ENCODE peak calls at places on chromosomes 4 and X, in seven cellular contexts. G is stomach, I is colonic mucosa, B is AG04450, Y is A549, Q is thoracic aorta, D is pancreas. J is an unnamed sample.

GRCh38 chr4:2076908-2077534 is 17.9 kb downstream of the NAT8L start:
- DNase-seq in G (no peak), Y (no peak), I (no peak), D (no peak), Q (no peak), B (no peak), J (no peak)

GRCh38 chr4:71300964-71301363 is 37.9 kb upstream of the SLC4A4 start:
- DNase-seq in B (no peak), D (peak), G (no peak), Q (no peak), Y (no peak), I (peak), J (no peak)

GRCh38 chr4:137755033-137755471 is 222.8 kb upstream of the PCDH18 start:
- DNase-seq in D (no peak), I (no peak), Q (no peak), B (peak), Y (peak), G (no peak), J (no peak)

GRCh38 chrX:129097668-129098067 is 425.6 kb downstream of the SMARCA1 start:
- DNase-seq in D (no peak), G (no peak), Y (no peak), I (no peak), Q (no peak), B (no peak), J (no peak)

GRCh38 chr4:88722828-88723227 is 25.2 kb upstream of the NAP1L5 start:
- DNase-seq in I (no peak), D (no peak), Y (no peak), Q (no peak), G (no peak), B (no peak), J (no peak)

GRCh38 chrX:24333371-24333770 is 19.5 kb upstream of the SUPT20HL2 start:
- DNase-seq in Q (no peak), I (no peak), Y (no peak), D (no peak), G (no peak), B (no peak), J (no peak)

GRCh38 chr4:186724048-186724860 is 598 bp upstream of the FAT1 start:
- DNase-seq in G (peak), Q (no peak), I (peak), Y (peak), B (no peak), D (peak), J (no peak)

GRCh38 chrX:41381685-41382084 is 47.7 kb downstream of the DDX3X start:
- DNase-seq in B (peak), G (peak), Y (peak), D (no peak), I (peak), Q (no peak), J (no peak)

GRCh38 chr4:48131736-48132135 is 2.3 kb downstream of the TXK start:
- DNase-seq in G (no peak), Y (no peak), I (no peak), D (no peak), Q (no peak), B (no peak), J (no peak)

GRCh38 chr4:127352220-127352619 is 280.5 kb upstream of the INTU start:
- DNase-seq in B (no peak), Y (no peak), D (no peak), I (no peak), Q (no peak), G (no peak), J (no peak)

GRCh38 chr4:100842856-100843255 is 325.0 kb upstream of the EMCN start:
- DNase-seq in Q (no peak), Y (no peak), G (no peak), D (no peak), B (no peak), I (no peak), J (no peak)

GRCh38 chr4:41361831-41362646 is 105.3 kb downstream of the UCHL1 start:
- DNase-seq in I (no peak), Q (no peak), Y (peak), G (no peak), D (no peak), B (no peak), J (no peak)

GRCh38 chrX:84729408-84729807 is 227.2 kb upstream of the HDX start:
- DNase-seq in D (no peak), I (no peak), G (no peak), Y (no peak), Q (no peak), B (no peak), J (no peak)

GRCh38 chr4:107037188-107037587 is 1.1 kb upstream of the DKK2 start:
- DNase-seq in G (no peak), Y (no peak), Q (no peak), I (peak), B (no peak), D (peak), J (peak)

GRCh38 chrX:116246261-116246660 is 75.7 kb downstream of the AGTR2 start:
- DNase-seq in I (no peak), Q (no peak), D (no peak), B (no peak), Y (no peak), G (no peak), J (no peak)

GRCh38 chr4:189062047-189062820 is 878.4 kb upstream of the FRG1 start:
- DNase-seq in B (no peak), D (no peak), Q (no peak), I (no peak), G (no peak), Y (no peak), J (no peak)

GRCh38 chrX:111387470-111387869 is 24.5 kb downstream of the DCX start:
- DNase-seq in G (no peak), D (no peak), Q (no peak), Y (no peak), I (no peak), B (no peak), J (no peak)

GRCh38 chrX:78796916-78797315 is 49.4 kb downstream of the LPAR4 start:
- DNase-seq in G (no peak), B (no peak), D (no peak), I (no peak), Q (no peak), Y (no peak), J (no peak)

GRCh38 chrX:116863029-116863428 is 400.3 kb upstream of the CT83 start:
- DNase-seq in Y (no peak), I (no peak), G (no peak), B (no peak), D (no peak), Q (no peak), J (no peak)

GRCh38 chr4:23022032-23022431 is 329.3 kb downstream of the GBA3 start:
- DNase-seq in Y (peak), G (no peak), I (no peak), D (no peak), B (no peak), Q (no peak), J (no peak)

GRCh38 chr4:105060628-105061027 is 86.0 kb upstream of the TET2 start:
- DNase-seq in Y (no peak), B (no peak), D (no peak), Q (no peak), I (no peak), G (no peak), J (no peak)

GRCh38 chr4:139795476-139795875 is 129.9 kb downstream of the MGST2 start:
- DNase-seq in Q (no peak), D (no peak), B (no peak), G (no peak), I (no peak), Y (no peak), J (no peak)

GRCh38 chr4:188934320-188934975 is 795.2 kb downstream of the TRIML1 start:
- DNase-seq in D (no peak), I (no peak), B (peak), G (no peak), Q (no peak), Y (peak), J (no peak)

GRCh38 chr4:28443786-28444412 is 1583.3 kb downstream of the STIM2 start:
- DNase-seq in G (no peak), B (no peak), I (no peak), D (peak), Q (no peak), Y (no peak), J (no peak)

GRCh38 chrX:106752101-106752678 is 25.7 kb downstream of the RNF128 start:
- DNase-seq in Q (no peak), D (no peak), I (no peak), B (no peak), Y (peak), G (no peak), J (no peak)

GRCh38 chrX:134520860-134521390 is 61.0 kb downstream of the HPRT1 start:
- DNase-seq in B (no peak), Q (no peak), Y (peak), D (no peak), I (peak), G (no peak), J (no peak)

GRCh38 chrX:130086414-130087207 is 23.7 kb downstream of the ELF4 start:
- DNase-seq in D (no peak), B (no peak), I (no peak), G (no peak), Q (no peak), Y (no peak), J (no peak)

GRCh38 chrX:46203115-46203514 is 342.1 kb downstream of the ZNF674 start:
- DNase-seq in Q (no peak), I (no peak), G (no peak), B (no peak), Y (no peak), D (no peak), J (no peak)

GRCh38 chr4:123284166-123284565 is 112.4 kb upstream of the SPRY1 start:
- DNase-seq in Y (no peak), D (no peak), G (no peak), I (no peak), B (no peak), Q (no peak), J (no peak)

GRCh38 chr4:142379277-142380051 is 466.6 kb downstream of the INPP4B start:
- DNase-seq in I (no peak), B (peak), Y (peak), G (no peak), D (no peak), Q (no peak), J (no peak)

GRCh38 chr4:91826186-91826585 is 477.6 kb upstream of the GRID2 start:
- DNase-seq in B (no peak), I (no peak), Y (no peak), G (no peak), D (no peak), Q (no peak), J (no peak)

GRCh38 chr4:133084421-133084820 is 64.7 kb upstream of the PCDH10 start:
- DNase-seq in Y (no peak), Q (no peak), I (no peak), B (no peak), G (no peak), D (no peak), J (no peak)

GRCh38 chr4:165115301-165115700 is 2.6 kb upstream of the TMEM192 start:
- DNase-seq in Q (no peak), G (no peak), B (no peak), Y (no peak), I (no peak), D (no peak), J (no peak)

GRCh38 chr4:16418814-16419213 is 192.5 kb upstream of the TAPT1 start:
- DNase-seq in Y (peak), B (no peak), D (no peak), I (no peak), Q (no peak), G (no peak), J (no peak)

GRCh38 chr4:129167640-129168260 is 71.8 kb downstream of the C4orf33 start:
- DNase-seq in D (peak), B (no peak), Y (no peak), Q (no peak), I (no peak), G (no peak), J (no peak)

GRCh38 chr4:129176864-129177263 is 80.9 kb downstream of the C4orf33 start:
- DNase-seq in Y (no peak), D (no peak), Q (no peak), I (no peak), G (no peak), B (no peak), J (no peak)

GRCh38 chr4:129172181-129172580 is 76.2 kb downstream of the C4orf33 start:
- DNase-seq in D (no peak), Q (no peak), G (no peak), B (no peak), I (no peak), Y (no peak), J (no peak)
- H3K27ac ChIP-seq in D (no peak), Q (no peak), G (no peak), B (no peak), I (no peak), Y (no peak), J (no peak)

DNA sequence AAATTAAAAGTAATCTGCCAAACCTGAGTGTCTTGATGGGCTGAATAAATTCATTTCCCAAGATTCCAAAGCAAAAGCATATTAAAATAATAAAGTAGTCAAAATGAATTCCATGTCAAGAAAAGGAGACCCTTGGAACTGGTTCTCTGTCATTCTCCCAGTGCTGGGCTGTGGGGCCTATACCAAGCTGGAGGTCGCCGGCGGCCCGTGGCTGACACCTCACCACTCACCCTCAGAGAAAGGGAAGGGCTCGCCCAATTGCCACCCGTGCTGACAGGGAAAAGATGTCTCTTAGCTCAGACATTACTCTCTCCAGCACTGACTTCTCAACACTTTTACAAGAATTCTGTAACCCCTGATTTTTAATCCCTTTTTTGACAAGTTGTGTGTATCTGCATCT is 51.7 kb downstream of the GATB start:
- DNase-seq in I (no peak), Q (no peak), D (no peak), G (no peak), B (no peak), Y (no peak), J (no peak)
- H3K27ac ChIP-seq in I (no peak), Q (no peak), D (no peak), G (no peak), B (no peak), Y (no peak), J (no peak)

DNA sequence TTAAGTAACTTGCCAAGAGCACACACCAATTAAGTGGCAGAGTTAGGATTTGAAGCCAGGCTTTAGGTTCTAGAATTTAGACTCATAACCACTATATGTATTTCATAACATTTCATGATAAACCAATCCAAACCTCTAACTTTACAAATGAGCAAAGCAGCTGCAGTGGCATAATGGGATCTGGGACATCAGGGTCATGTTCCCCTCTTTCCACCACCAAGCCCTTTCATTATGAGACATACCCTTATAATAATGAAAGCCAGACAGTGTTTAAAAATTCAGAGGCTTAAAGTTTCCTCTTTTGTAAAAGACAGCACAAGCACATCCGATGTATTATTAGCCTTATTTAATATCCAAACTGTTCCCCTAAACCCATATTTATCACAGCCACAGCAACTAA is 28.3 kb upstream of the AMELX start:
- DNase-seq in Y (no peak), I (no peak), B (no peak), G (no peak), Q (no peak), D (no peak), J (no peak)
- H3K27ac ChIP-seq in Y (no peak), I (no peak), B (no peak), G (no peak), Q (peak), D (no peak), J (no peak)

DNA sequence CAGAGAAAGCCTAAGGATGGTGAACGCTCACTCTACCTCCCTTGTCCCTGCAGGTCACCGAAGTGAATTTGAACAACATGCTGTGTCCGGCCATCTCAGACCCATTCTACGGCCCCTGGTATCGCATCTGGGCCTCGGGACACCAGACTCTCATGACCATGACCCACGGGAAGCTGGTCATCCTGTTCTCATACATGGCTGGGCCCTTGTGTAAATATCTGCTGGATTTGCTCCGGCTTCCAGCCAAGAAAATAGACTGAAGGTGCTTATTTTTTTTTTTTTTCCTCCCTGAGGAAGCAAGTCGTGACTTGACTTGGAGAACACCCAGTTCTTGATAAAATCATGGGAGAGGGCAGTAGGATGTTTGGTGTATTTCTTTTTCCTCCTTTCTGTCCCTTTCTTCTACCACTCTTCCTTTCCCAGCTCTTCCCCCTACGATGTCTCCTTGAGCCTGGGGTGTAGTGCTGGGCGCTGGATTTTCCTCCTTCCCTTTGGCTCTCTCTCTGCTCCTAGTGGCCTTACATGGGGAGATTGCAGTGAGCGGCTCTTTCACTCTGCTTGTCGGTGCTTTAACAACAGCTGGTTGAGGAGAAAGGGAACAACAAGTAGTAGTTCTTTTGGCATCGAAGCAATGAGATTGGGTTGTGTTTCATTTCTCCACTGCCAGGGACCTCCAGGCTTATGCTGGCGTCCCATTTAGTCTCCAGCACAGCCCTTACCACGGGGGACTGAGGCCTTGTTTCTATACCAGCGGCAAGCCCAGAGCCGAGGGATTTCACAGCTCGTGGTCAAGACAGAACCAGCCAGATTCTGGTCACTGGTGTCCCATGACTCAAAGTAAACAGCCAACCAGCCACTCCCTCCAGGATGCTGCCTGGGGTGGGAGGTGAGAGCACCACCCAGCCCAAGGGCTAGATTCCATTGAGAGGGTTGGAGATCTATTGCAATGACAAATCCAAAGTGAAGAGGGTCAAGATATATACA is 144.4 kb downstream of the AMMECR1 start:
- DNase-seq in D (no peak), G (peak), Y (peak), I (no peak), Q (no peak), B (no peak), J (no peak)
- H3K27ac ChIP-seq in D (no peak), G (peak), Y (peak), I (no peak), Q (peak), B (no peak), J (no peak)

DNA sequence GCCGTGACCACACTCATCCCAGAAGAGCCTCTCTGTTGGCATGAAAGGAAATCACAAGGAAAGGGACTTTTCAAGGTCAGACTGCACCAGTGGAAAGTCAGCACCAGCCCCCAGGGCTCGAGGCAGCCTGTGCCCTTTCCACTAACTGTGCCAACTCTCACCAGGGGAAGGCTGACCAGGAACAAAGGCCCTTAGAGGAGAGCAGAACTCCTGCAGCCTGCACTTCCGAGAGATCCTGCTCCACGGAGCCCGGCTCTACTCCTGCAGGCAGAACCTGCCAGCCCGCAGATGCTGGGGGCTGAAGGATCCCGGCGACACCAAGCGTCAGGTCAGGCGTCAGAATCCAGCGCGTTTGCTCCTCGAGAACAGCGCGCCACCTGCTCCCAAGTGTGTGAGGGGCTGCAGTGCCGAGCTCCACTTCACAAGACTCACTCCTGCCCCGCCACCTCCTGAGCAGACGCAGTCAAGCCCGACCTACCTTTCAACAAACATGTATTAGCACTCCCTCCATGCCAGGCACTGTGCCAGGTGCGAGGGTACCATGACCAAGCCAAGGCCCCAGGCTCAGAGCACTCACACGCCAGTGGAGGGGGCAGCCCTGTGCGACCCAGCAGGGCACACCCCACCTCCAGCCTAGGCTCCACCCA is 13.6 kb upstream of the HELT start:
- DNase-seq in I (peak), Y (no peak), D (peak), Q (peak), G (peak), B (no peak), J (peak)
- H3K27ac ChIP-seq in I (no peak), Y (no peak), D (peak), Q (no peak), G (peak), B (no peak), J (no peak)

DNA sequence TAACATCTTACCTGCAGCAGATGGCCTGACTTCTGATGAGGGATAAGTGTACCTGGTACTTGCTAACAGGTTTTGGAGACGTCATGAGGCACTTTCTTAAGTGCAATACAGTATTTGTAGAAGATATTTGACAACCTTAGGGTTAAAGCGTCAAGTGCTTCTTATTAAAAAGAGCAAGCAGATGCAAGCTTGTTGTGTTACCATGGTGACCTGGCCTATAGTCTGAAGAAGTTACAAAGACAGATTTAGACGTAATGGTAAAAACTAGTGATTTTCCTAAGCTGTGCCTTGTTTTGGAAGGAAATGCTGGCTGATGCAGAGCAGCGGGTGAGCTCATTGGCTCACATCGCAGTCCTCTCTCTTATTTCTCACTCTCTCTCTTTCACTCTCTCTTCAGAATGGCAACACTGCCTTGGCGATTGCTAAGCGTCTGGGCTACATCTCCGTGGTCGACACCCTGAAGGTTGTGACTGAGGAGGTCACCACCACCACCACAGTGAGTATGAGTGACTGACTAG is 243.6 kb downstream of the ANK2 start:
- DNase-seq in B (peak), I (no peak), Q (no peak), Y (no peak), G (no peak), D (no peak), J (no peak)
- H3K27ac ChIP-seq in B (peak), I (peak), Q (peak), Y (no peak), G (no peak), D (no peak), J (peak)

J was measured in dorsolateral prefrontal cortex.